ENCODE peak calls at places on chromosomes 1 and 21, in four cellular contexts. One of them, this sample, is unnamed.

GRCh38 chr1:245156041-245156735 is 1.4 kb downstream of the KIF26B start:
- DNase-seq in ovary: peak; percentile 64
- DNase-seq in cardiac muscle cell: peak; percentile 91
- DNase-seq in effector memory CD4-positive, alpha-beta T cell: peak; percentile 38
- DNase-seq in this sample: peak; percentile 75

GRCh38 chr1:214107322-214108096 is 119.7 kb downstream of the PROX1 start:
- DNase-seq in effector memory CD4-positive, alpha-beta T cell: no peak
- DNase-seq in ovary: no peak
- DNase-seq in cardiac muscle cell: peak; percentile 65
- DNase-seq in this sample: no peak

GRCh38 chr21:42611852-42612251 is 41.6 kb upstream of the PDE9A start:
- DNase-seq in ovary: no peak
- DNase-seq in effector memory CD4-positive, alpha-beta T cell: no peak
- DNase-seq in cardiac muscle cell: no peak
- DNase-seq in this sample: no peak

GRCh38 chr21:42524341-42525227 is 10.9 kb downstream of the SLC37A1 start:
- DNase-seq in effector memory CD4-positive, alpha-beta T cell: no peak
- DNase-seq in ovary: peak; percentile 80
- DNase-seq in cardiac muscle cell: peak; percentile 33
- DNase-seq in this sample: peak; percentile 87

GRCh38 chr1:23727362-23727811 is 15.9 kb upstream of the ELOA start:
- DNase-seq in ovary: peak; percentile 75
- DNase-seq in effector memory CD4-positive, alpha-beta T cell: no peak
- DNase-seq in cardiac muscle cell: no peak
- DNase-seq in this sample: no peak

GRCh38 chr1:53559391-53559815 is 100.2 kb downstream of the DMRTB1 start:
- DNase-seq in cardiac muscle cell: no peak
- DNase-seq in ovary: no peak
- DNase-seq in effector memory CD4-positive, alpha-beta T cell: no peak
- DNase-seq in this sample: peak; percentile 34

GRCh38 chr1:51616490-51616889 is 402 bp upstream of the OSBPL9 start:
- DNase-seq in ovary: no peak
- DNase-seq in cardiac muscle cell: no peak
- DNase-seq in effector memory CD4-positive, alpha-beta T cell: no peak
- DNase-seq in this sample: no peak

GRCh38 chr1:25990702-25991395 is 7.0 kb downstream of the PAFAH2 start:
- DNase-seq in effector memory CD4-positive, alpha-beta T cell: peak; percentile 8
- DNase-seq in cardiac muscle cell: no peak
- DNase-seq in ovary: no peak
- DNase-seq in this sample: peak; percentile 44

GRCh38 chr1:208178091-208178529 is 66.1 kb downstream of the PLXNA2 start:
- DNase-seq in ovary: no peak
- DNase-seq in cardiac muscle cell: no peak
- DNase-seq in effector memory CD4-positive, alpha-beta T cell: no peak
- DNase-seq in this sample: no peak

GRCh38 chr1:90200637-90201235 is 205.8 kb downstream of the ZNF326 start:
- DNase-seq in cardiac muscle cell: no peak
- DNase-seq in ovary: no peak
- DNase-seq in effector memory CD4-positive, alpha-beta T cell: no peak
- DNase-seq in this sample: no peak
- H3K27me3 ChIP-seq in cardiac muscle cell: peaks cover 3% of the 10 kb centered on the region
- H3K27me3 ChIP-seq in ovary: no peaks in the 10 kb centered on the region
- H3K27me3 ChIP-seq in effector memory CD4-positive, alpha-beta T cell: peaks cover 3% of the 10 kb centered on the region
- H3K27me3 ChIP-seq in this sample: no peaks in the 10 kb centered on the region

GRCh38 chr1:21511579-21512522 is 2.6 kb downstream of the ALPL start:
- DNase-seq in effector memory CD4-positive, alpha-beta T cell: no peak
- DNase-seq in cardiac muscle cell: no peak
- DNase-seq in ovary: no peak
- DNase-seq in this sample: no peak

GRCh38 chr1:21510885-21511578 is 1.8 kb downstream of the ALPL start:
- DNase-seq in cardiac muscle cell: no peak
- DNase-seq in effector memory CD4-positive, alpha-beta T cell: no peak
- DNase-seq in ovary: no peak
- DNase-seq in this sample: no peak

GRCh38 chr1:21517161-21517589 is 8.0 kb downstream of the ALPL start:
- DNase-seq in ovary: no peak
- DNase-seq in cardiac muscle cell: no peak
- DNase-seq in effector memory CD4-positive, alpha-beta T cell: no peak
- DNase-seq in this sample: no peak

GRCh38 chr1:21517660-21518480 is 8.6 kb downstream of the ALPL start:
- DNase-seq in ovary: no peak
- DNase-seq in effector memory CD4-positive, alpha-beta T cell: no peak
- DNase-seq in cardiac muscle cell: no peak
- DNase-seq in this sample: no peak

DNA sequence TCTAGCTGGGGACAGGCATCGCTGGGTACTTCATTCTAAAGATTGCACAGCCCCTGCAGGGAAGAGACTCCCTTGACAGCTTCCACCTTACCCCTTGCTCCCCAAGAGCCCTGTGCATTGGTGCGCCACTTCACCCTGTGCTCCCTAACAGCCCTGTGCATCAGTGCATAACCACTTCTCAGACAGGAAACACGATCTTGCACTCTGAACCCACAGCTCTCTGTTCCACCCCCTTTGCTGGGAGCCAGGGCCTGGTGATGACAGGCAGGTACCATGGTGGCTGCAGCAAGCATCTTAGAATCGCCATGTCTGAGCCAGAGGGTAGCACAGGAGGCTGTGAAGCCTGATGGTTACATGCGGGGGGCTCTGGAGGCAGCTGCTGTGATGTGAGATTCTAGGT is 5.0 kb downstream of the ALPL start:
- DNase-seq in effector memory CD4-positive, alpha-beta T cell: no peak
- DNase-seq in cardiac muscle cell: no peak
- DNase-seq in ovary: no peak
- DNase-seq in this sample: no peak
- H3K4me1 ChIP-seq in effector memory CD4-positive, alpha-beta T cell: no peaks in the 10 kb centered on the region
- H3K4me1 ChIP-seq in cardiac muscle cell: no peaks in the 10 kb centered on the region
- H3K4me1 ChIP-seq in ovary: peaks cover 4% of the 10 kb centered on the region
- H3K4me1 ChIP-seq in this sample: no peaks in the 10 kb centered on the region

GRCh38 chr1:6909857-6910256 is 124.6 kb downstream of the CAMTA1 start:
- DNase-seq in effector memory CD4-positive, alpha-beta T cell: no peak
- DNase-seq in ovary: no peak
- DNase-seq in cardiac muscle cell: no peak
- DNase-seq in this sample: no peak
- H3K4me3 ChIP-seq in effector memory CD4-positive, alpha-beta T cell: no peak overlapping the region
- H3K4me3 ChIP-seq in ovary: no peak overlapping the region
- H3K4me3 ChIP-seq in cardiac muscle cell: no peak overlapping the region
- H3K4me3 ChIP-seq in this sample: no peak overlapping the region

DNA sequence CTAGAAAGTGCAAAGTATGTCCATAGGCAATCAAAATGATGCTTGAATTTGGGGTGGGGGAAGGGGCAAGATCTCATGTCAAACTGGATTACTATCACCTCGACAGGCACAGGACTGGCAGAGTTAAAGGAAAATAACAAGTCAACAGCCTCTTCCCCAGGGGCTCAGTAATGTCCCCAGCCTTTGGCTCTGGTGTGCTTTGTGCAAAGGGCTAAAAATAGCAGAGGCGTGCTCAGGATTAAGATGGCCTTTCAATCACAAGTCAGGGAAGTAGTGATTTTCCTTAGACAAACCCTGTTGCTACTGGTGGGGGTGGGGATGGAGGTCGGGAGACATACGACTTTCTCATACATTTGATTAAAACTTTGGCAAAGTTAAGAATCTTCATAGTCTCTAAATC is 63.4 kb upstream of the OLIG2 start:
- DNase-seq in cardiac muscle cell: peak; percentile 32
- DNase-seq in effector memory CD4-positive, alpha-beta T cell: no peak
- DNase-seq in ovary: no peak
- DNase-seq in this sample: no peak
- H3K27me3 ChIP-seq in cardiac muscle cell: no peaks in the 10 kb centered on the region
- H3K27me3 ChIP-seq in effector memory CD4-positive, alpha-beta T cell: peaks cover 2% of the 10 kb centered on the region
- H3K27me3 ChIP-seq in ovary: no peaks in the 10 kb centered on the region
- H3K27me3 ChIP-seq in this sample: no peaks in the 10 kb centered on the region

GRCh38 chr1:183272390-183272801 is 86.3 kb downstream of the LAMC2 start:
- DNase-seq in cardiac muscle cell: no peak
- DNase-seq in effector memory CD4-positive, alpha-beta T cell: no peak
- DNase-seq in ovary: no peak
- DNase-seq in this sample: no peak

GRCh38 chr1:183270541-183271141 is 84.6 kb downstream of the LAMC2 start:
- DNase-seq in cardiac muscle cell: no peak
- DNase-seq in ovary: no peak
- DNase-seq in effector memory CD4-positive, alpha-beta T cell: no peak
- DNase-seq in this sample: no peak

GRCh38 chr1:183275322-183275721 is 89.3 kb downstream of the LAMC2 start:
- DNase-seq in ovary: no peak
- DNase-seq in cardiac muscle cell: no peak
- DNase-seq in effector memory CD4-positive, alpha-beta T cell: no peak
- DNase-seq in this sample: no peak

GRCh38 chr1:183274836-183275235 is 88.8 kb downstream of the LAMC2 start:
- DNase-seq in ovary: no peak
- DNase-seq in cardiac muscle cell: no peak
- DNase-seq in effector memory CD4-positive, alpha-beta T cell: no peak
- DNase-seq in this sample: no peak

DNA sequence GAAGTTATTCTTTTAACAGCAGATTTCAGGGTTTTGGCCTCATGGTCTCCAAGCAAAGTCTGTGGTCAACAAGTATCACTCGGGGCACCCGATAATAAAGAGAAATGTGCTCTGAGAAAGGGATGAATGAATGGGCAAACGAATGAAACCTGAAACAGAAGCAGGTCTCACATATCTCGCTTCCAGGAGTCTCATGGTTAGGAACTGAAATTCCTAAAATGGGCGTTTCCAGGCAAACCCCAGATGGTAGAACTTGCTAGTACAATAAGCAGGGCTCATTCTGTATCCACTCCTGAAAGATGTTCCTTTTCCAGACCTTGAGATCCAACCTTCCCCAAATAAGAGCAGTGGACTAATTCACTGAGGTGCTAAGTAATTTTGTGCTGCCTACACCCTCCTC is 87.2 kb downstream of the LAMC2 start:
- DNase-seq in cardiac muscle cell: no peak
- DNase-seq in effector memory CD4-positive, alpha-beta T cell: no peak
- DNase-seq in ovary: no peak
- DNase-seq in this sample: no peak
- H3K4me1 ChIP-seq in cardiac muscle cell: no peaks in the 10 kb centered on the region
- H3K4me1 ChIP-seq in effector memory CD4-positive, alpha-beta T cell: no peaks in the 10 kb centered on the region
- H3K4me1 ChIP-seq in ovary: peaks cover 1% of the 10 kb centered on the region
- H3K4me1 ChIP-seq in this sample: no peaks in the 10 kb centered on the region

GRCh38 chr1:161720956-161721737 is at the start of gene FCRLB:
- DNase-seq in ovary: no peak
- DNase-seq in cardiac muscle cell: no peak
- DNase-seq in effector memory CD4-positive, alpha-beta T cell: no peak
- DNase-seq in this sample: no peak

GRCh38 chr1:161721738-161722343 is 497 bp downstream of the FCRLB start:
- DNase-seq in ovary: no peak
- DNase-seq in effector memory CD4-positive, alpha-beta T cell: no peak
- DNase-seq in cardiac muscle cell: no peak
- DNase-seq in this sample: no peak

GRCh38 chr1:161719325-161719611 is 2.1 kb upstream of the FCRLB start:
- DNase-seq in effector memory CD4-positive, alpha-beta T cell: no peak
- DNase-seq in ovary: no peak
- DNase-seq in cardiac muscle cell: no peak
- DNase-seq in this sample: no peak

GRCh38 chr1:161720341-161720887 is 930 bp upstream of the FCRLB start:
- DNase-seq in ovary: no peak
- DNase-seq in effector memory CD4-positive, alpha-beta T cell: no peak
- DNase-seq in cardiac muscle cell: no peak
- DNase-seq in this sample: no peak

DNA sequence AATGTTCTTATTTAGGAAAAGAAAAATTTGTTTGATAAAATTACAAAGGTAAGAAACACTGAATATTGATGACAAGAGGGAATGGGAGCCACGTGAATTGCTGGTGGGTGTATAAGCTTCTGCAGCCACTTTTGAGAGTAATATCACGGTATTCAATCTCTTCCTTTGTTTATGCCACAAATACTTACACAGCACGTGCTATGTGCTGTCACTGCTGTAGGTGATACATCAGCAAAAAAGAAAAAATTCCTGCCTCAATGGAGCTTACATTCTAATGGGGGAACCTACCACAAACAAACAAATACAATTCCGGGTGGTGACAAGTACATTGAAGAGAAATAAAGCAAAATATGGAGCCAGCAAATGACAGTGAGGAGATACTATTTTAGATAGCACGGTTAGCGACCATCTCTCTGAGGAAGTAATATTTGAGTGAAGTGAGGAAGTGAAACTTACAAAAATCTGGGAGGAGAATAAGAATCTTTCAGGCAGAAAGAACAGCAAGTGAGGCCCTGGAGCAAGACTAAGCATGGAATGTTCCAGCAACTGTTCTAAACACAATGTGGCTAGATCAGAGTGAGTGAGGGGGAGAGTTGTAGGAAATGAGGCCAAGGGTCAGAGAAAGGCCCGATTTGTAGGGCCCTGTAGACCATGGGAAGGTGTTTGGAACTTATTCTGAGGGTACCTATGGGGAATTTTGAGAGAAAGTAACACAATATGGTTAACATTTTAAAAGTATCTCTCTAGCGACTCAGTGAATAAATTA is 2.6 kb upstream of the FCRLB start:
- DNase-seq in effector memory CD4-positive, alpha-beta T cell: no peak
- DNase-seq in ovary: no peak
- DNase-seq in cardiac muscle cell: no peak
- DNase-seq in this sample: no peak
- H3K4me3 ChIP-seq in effector memory CD4-positive, alpha-beta T cell: no peak overlapping the region
- H3K4me3 ChIP-seq in ovary: no peak overlapping the region
- H3K4me3 ChIP-seq in cardiac muscle cell: no peak overlapping the region
- H3K4me3 ChIP-seq in this sample: no peak overlapping the region

This sample was measured in CD8-positive, alpha-beta memory T cell.